ENCODE peak calls at places on chromosomes 5 and 9, in four cellular contexts. U is endothelial cell, I is endothelial cell of umbilical vein, Q is right atrium auricular region. R is an unnamed sample.

GRCh38 chr9:77735515-77735914 is 87.4 kb upstream of the GNA14 start:
- DNase-seq in U (no peak), I (peak; percentile 96), Q (no peak), R (no peak)

GRCh38 chr5:179230061-179230461 is 115.2 kb downstream of the ADAMTS2 start:
- DNase-seq in U (no peak), I (no peak), Q (peak; percentile 9), R (no peak)

GRCh38 chr5:77663081-77663863 is 24.8 kb upstream of the OTP start:
- DNase-seq in U (no peak), I (no peak), Q (no peak), R (no peak)

GRCh38 chr9:34237836-34238235 is 59.0 kb downstream of the UBAP1 start:
- DNase-seq in U (no peak), I (no peak), Q (no peak), R (no peak)

GRCh38 chr5:172713113-172713808 is 57.7 kb downstream of the DUSP1 start:
- DNase-seq in U (peak; percentile 79), I (peak; percentile 45), Q (no peak), R (peak; percentile 69)

GRCh38 chr9:91421987-91422765 is 1.5 kb downstream of the NFIL3 start:
- DNase-seq in U (no peak), I (peak; percentile 46), Q (no peak), R (peak; percentile 45)

GRCh38 chr9:91192379-91192775 is 169.3 kb downstream of the AUH start:
- DNase-seq in U (no peak), I (no peak), Q (peak; percentile 58), R (no peak)

GRCh38 chr5:130141689-130142320 is 237.5 kb downstream of the CHSY3 start:
- DNase-seq in U (peak; percentile 60), I (peak; percentile 57), Q (no peak), R (peak; percentile 29)

GRCh38 chr5:128579111-128579510 is 41.1 kb upstream of the FBN2 start:
- DNase-seq in U (no peak), I (peak; percentile 25), Q (no peak), R (no peak)

GRCh38 chr9:134066923-134067851 is 639 bp downstream of the BRD3 start:
- DNase-seq in U (peak; percentile 44), I (peak; percentile 10), Q (no peak), R (peak; percentile 72)

GRCh38 chr9:95605826-95606555 is 89.2 kb upstream of the PTCH1 start:
- DNase-seq in U (no peak), I (no peak), Q (no peak), R (no peak)

GRCh38 chr9:11618241-11618805 is 1005.5 kb upstream of the PTPRD start:
- DNase-seq in U (no peak), I (no peak), Q (no peak), R (no peak)

GRCh38 chr5:106019271-106019670 is 1651.5 kb downstream of the EFNA5 start:
- DNase-seq in U (no peak), I (peak; percentile 26), Q (no peak), R (no peak)

GRCh38 chr5:53974021-53974420 is 336.4 kb downstream of the ARL15 start:
- DNase-seq in U (no peak), I (no peak), Q (no peak), R (no peak)

GRCh38 chr5:145904743-145905142 is 31.6 kb upstream of the SH3RF2 start:
- DNase-seq in U (no peak), I (no peak), Q (no peak), R (no peak)

GRCh38 chr9:130692365-130692764 is 1.2 kb upstream of the EXOSC2 start:
- DNase-seq in U (peak; percentile 93), I (peak; percentile 57), Q (no peak), R (no peak)

GRCh38 chr9:130045657-130046450 is 2.9 kb upstream of the FNBP1 start:
- DNase-seq in U (no peak), I (no peak), Q (no peak), R (no peak)

GRCh38 chr5:122844916-122845252 is 529 bp upstream of the SNX24 start:
- DNase-seq in U (peak; percentile 3), I (peak; percentile 71), Q (no peak), R (peak; percentile 60)

GRCh38 chr5:96881511-96882115 is 5.3 kb downstream of the ERAP2 start:
- DNase-seq in U (no peak), I (peak; percentile 88), Q (no peak), R (no peak)

GRCh38 chr9:80503692-80504400 is 932.1 kb downstream of the TLE4 start:
- DNase-seq in U (no peak), I (no peak), Q (no peak), R (no peak)

GRCh38 chr9:128155736-128156500 is 4.1 kb upstream of the BBLN start:
- DNase-seq in U (no peak), I (no peak), Q (no peak), R (no peak)

GRCh38 chr9:38066167-38066906 is 2.7 kb downstream of the SHB start:
- DNase-seq in U (no peak), I (no peak), Q (no peak), R (no peak)

GRCh38 chr9:7298123-7298522 is 501.5 kb downstream of the DMAC1 start:
- DNase-seq in U (no peak), I (no peak), Q (no peak), R (peak; percentile 73)

GRCh38 chr9:124830593-124830992 is 22.7 kb upstream of the WDR38 start:
- DNase-seq in U (no peak), I (no peak), Q (no peak), R (no peak)

GRCh38 chr5:170313344-170313743 is 15.8 kb upstream of the LCP2 start:
- DNase-seq in U (no peak), I (no peak), Q (no peak), R (no peak)

GRCh38 chr5:131324311-131324710 is 60.5 kb downstream of the CDC42SE2 start:
- DNase-seq in U (no peak), I (no peak), Q (no peak), R (no peak)

DNA sequence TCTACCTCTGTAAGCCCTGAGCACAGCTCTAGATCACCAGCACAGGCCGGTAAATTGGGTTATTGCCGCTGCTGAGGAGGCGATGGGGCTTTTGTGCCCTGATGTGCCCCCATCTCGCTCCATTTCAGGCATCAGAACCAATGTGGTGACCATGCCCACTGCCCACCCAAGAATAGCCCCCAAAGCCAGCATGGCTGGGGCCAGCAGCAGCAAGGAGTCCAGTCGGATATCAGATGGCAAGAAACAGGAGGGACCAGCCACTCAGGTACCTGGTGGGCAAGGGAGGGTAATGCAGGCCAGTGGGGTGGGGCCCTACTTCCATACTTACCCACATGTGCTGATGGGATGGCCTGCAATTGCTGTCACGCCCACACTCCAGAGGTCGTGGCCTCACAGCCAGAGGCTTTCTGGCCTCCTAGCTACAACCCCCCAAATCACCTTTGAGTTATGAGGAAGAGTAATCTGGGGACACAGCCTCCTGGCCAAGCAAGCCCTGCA is 22.9 kb downstream of the CD74 start:
- DNase-seq in U (no peak), I (no peak), Q (no peak), R (no peak)
- TF ChIP-seq CTCF in U (peak; percentile 15), I (no peak), Q (no peak), R (no peak)

GRCh38 chr9:98999152-98999525 is 55.4 kb downstream of the COL15A1 start:
- DNase-seq in U (no peak), I (no peak), Q (no peak), R (no peak)
- TF ChIP-seq CTCF in U (peak; percentile 53), I (no peak), Q (no peak), R (no peak)

GRCh38 chr5:92841604-92842155 is 739.3 kb downstream of the NR2F1-AS1 start:
- DNase-seq in U (no peak), I (no peak), Q (no peak), R (no peak)

GRCh38 chr5:92835712-92836111 is 745.3 kb downstream of the NR2F1-AS1 start:
- DNase-seq in U (no peak), I (no peak), Q (no peak), R (no peak)

GRCh38 chr5:92836861-92837755 is 743.9 kb downstream of the NR2F1-AS1 start:
- DNase-seq in U (no peak), I (no peak), Q (no peak), R (no peak)

DNA sequence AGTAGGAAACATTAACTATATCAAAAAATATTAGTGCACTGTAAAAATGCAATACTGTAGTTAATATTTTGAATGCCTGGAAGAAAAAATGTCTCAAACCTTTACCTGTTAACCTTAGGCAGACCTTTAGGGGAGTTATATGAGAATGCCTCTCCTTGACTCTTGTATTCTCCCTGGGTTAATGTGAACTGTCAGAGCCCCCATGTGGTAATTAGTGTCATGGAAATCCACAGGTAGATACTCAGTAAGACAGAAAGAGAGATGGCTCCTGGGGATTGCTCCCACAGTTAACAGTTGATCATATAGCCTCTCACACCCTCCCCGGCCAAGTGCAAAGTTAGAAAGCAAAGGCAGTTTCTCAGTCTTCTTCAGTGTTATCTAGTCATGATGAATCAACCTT is 742.8 kb downstream of the NR2F1-AS1 start:
- DNase-seq in U (peak; percentile 6), I (no peak), Q (no peak), R (peak; percentile 2)
- TF ChIP-seq CTCF in U (no peak), I (no peak), Q (no peak), R (no peak)

DNA sequence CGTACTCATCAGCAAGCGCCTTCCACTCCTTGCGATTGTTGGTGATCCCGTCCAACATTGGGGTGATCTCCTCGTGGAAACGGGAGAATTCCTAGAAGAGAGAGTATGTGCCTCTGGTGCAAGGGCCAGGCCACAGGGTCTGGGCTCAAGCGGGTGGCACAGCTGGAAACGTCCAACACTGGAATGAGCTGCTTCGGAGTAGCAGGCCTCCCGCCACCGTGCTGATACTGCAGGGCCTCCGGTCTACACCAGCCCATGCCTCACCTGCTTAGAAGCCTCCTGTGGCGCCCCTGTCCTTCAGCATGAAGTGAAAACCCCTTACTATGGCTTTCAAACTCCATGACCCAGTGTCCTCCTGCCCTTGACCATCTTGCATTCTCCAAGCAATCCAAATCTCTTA is 81.4 kb downstream of the PDE6A start:
- DNase-seq in U (no peak), I (no peak), Q (no peak), R (no peak)
- TF ChIP-seq CTCF in U (no peak), I (no peak), Q (no peak), R (no peak)

GRCh38 chr9:2758162-2758950 is 41.0 kb downstream of the KCNV2 start:
- DNase-seq in U (no peak), I (no peak), Q (no peak), R (no peak)

GRCh38 chr9:2765250-2765880 is 48.1 kb downstream of the KCNV2 start:
- DNase-seq in U (no peak), I (peak; percentile 31), Q (no peak), R (no peak)

GRCh38 chr9:2764371-2764770 is 47.1 kb downstream of the KCNV2 start:
- DNase-seq in U (no peak), I (no peak), Q (no peak), R (peak; percentile 47)

GRCh38 chr9:2761424-2761823 is 44.1 kb downstream of the KCNV2 start:
- DNase-seq in U (no peak), I (no peak), Q (no peak), R (no peak)
- TF ChIP-seq CTCF in U (no peak), I (no peak), Q (no peak), R (no peak)